ENCODE peak calls at places on chromosome 9, in four cellular contexts. D, E, X and U are unnamed samples.

GRCh38 chr9:2012347-2012746 is 2.8 kb upstream of the SMARCA2 start:
- DNase-seq in X (no peak), D (no peak), E (no peak), U (no peak)

GRCh38 chr9:79382468-79382867 is 189.3 kb upstream of the TLE4 start:
- DNase-seq in X (no peak), D (no peak), E (no peak), U (no peak)

GRCh38 chr9:36191290-36191645 is 547 bp downstream of the CLTA start:
- DNase-seq in X (no peak), D (peak; percentile 28), E (peak; percentile 45), U (no peak)

GRCh38 chr9:3468407-3469205 is 57.2 kb downstream of the RFX3 start:
- DNase-seq in X (no peak), D (no peak), E (no peak), U (no peak)

GRCh38 chr9:108053555-108054061 is 564.0 kb upstream of the KLF4 start:
- DNase-seq in D (no peak), X (peak; percentile 28), E (peak; percentile 43), U (no peak)

GRCh38 chr9:131438190-131438589 is 44.3 kb downstream of the PRRC2B start:
- DNase-seq in X (no peak), D (no peak), E (no peak), U (no peak)

GRCh38 chr9:120951960-120952630 is 25.5 kb upstream of the TRAF1 start:
- DNase-seq in D (no peak), E (no peak), X (no peak), U (no peak)

GRCh38 chr9:36029765-36030528 is 6.8 kb upstream of the RECK start:
- DNase-seq in X (peak; percentile 97), D (no peak), E (peak; percentile 91), U (peak; percentile 97)

GRCh38 chr9:118686940-118687339 is 682.3 kb downstream of the BRINP1 start:
- DNase-seq in D (no peak), E (no peak), X (no peak), U (no peak)

GRCh38 chr9:28648723-28649122 is 1075.4 kb upstream of the C9orf72 start:
- DNase-seq in D (no peak), E (no peak), X (no peak), U (no peak)

GRCh38 chr9:92425578-92425977 is 1.3 kb upstream of the OMD start:
- DNase-seq in X (peak; percentile 32), E (no peak), D (no peak), U (peak; percentile 59)

GRCh38 chr9:92426501-92426900 is 2.2 kb upstream of the OMD start:
- DNase-seq in X (no peak), E (no peak), D (no peak), U (no peak)

GRCh38 chr9:92422611-92423010 is 1.7 kb downstream of the OMD start:
- DNase-seq in D (no peak), E (no peak), X (no peak), U (no peak)

GRCh38 chr9:92429866-92430265 is 5.6 kb upstream of the OMD start:
- DNase-seq in D (no peak), E (no peak), X (no peak), U (no peak)

DNA sequence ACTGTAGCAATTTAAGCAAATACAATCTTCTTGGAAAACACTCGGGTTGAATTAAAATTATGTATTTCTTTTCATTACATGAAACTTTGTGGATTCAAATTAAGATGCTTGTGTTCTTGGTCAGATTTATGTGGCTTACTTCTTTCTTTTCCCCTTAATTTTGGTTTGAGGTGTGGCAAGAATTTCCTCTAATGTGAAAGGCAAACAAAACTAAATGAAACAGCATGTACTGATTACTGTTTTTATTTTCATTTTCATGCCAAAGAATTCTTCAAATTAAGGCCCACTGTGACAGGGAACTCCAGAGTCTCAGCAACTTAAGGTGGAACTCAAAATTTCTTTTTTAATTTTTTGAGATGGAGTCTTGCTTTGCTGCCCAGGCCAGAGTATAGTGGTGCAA is at the start of gene OMD:
- DNase-seq in D (no peak), E (no peak), X (peak; percentile 55), U (peak; percentile 85)
- H3K4me3 ChIP-seq in D (no peak within 1 kb of the TSS), E (peak within 1 kb of the TSS; percentile 38), X (no peak within 1 kb of the TSS), U (no peak within 1 kb of the TSS)

DNA sequence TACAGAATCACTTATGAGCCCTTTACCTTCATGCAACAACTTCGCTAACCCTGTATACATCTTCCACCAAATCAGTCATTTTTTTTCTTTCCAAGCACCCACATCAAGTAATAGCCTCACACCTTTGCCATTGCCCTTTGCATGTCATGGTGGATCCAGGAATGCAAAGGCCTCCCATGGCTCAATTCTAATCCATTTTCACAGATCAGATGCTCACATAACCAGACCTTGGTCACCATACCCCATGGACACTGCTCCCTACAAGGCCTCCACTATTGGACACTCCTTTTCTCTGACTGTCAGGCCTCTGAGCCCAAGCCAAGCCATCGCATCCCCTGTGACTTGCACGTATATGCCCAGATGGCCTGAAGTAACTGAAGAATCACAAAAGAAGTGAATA is 179.5 kb downstream of the RASEF start:
- DNase-seq in E (no peak), D (no peak), X (no peak), U (no peak)
- H3K4me3 ChIP-seq in E (no peak overlapping the region), D (no peak overlapping the region), X (no peak overlapping the region), U (no peak overlapping the region)

GRCh38 chr9:503881-504852 is 289.5 kb downstream of the DOCK8 start:
- DNase-seq in D (peak; percentile 78), X (no peak), E (peak; percentile 30), U (no peak)
- H3K4me3 ChIP-seq in D (peak within 1 kb of the TSS; percentile 77), X (peak within 1 kb of the TSS; percentile 31), E (peak within 1 kb of the TSS; percentile 76), U (peak within 1 kb of the TSS; percentile 46)

DNA sequence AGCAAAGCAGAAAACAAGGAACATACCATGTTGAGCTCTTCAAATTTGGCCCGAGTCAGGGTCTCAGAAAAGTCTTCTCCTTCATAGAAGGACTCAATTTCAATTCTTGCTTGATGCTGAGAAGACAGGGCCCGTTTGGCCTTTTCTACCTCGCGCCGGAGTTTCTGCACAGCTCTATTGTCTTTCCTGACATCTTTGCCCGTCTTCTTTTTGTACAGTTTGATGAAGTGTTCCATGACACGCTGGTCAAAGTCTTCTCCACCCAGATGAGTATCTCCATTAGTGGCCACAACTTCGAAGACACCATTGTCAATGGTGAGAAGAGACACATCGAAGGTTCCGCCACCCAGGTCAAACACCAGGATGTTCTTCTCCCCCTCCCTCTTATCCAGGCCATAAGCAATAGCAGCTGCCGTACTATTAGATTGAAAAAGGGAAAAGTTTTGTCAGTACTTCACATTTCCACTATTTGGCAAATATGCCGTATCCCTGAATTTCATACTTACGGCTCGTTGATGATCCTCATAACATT is 2.2 kb downstream of the HSPA5 start:
- DNase-seq in E (peak; percentile 14), D (no peak), X (no peak), U (no peak)
- H3K4me3 ChIP-seq in E (peak overlapping the region; percentile 100), D (peak overlapping the region; percentile 25), X (peak overlapping the region; percentile 69), U (peak overlapping the region; percentile 89)

DNA sequence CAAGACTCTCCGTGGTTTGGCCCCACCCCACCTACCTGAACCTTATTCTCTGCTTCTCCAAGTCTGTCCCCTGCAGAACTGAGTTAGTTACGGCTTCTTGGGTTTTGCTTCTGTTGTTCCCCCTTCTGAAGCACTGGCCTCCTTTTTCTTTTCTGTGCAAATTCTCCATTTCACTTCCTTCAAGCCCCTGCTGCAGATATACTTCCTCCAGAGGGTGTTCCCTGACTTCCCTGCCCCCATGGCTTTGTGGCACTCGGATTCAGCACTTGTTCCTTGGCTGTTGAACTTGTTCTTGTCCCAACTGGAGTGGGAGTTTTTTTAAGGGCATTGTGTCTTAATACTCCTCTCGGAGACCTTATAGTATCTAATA is 2.0 kb downstream of the ZBTB34 start:
- DNase-seq in X (no peak), D (no peak), E (no peak), U (no peak)
- H3K4me3 ChIP-seq in X (peak overlapping the region; percentile 75), D (no peak overlapping the region), E (peak overlapping the region; percentile 97), U (peak overlapping the region; percentile 89)